ENCODE peak calls at places on chromosome 15, in ten cellular contexts. A, C, R, D, P, M, Y, X, L and F are unnamed samples.

GRCh38 chr15:92079047-92079446 is 225.5 kb downstream of the SLCO3A1 start:
- DNase-seq in M (no peak), Y (no peak), X (no peak), P (no peak), A (no peak), L (no peak), C (no peak), D (no peak), R (no peak), F (no peak)

GRCh38 chr15:45604321-45604720 is 17.1 kb downstream of the BLOC1S6 start:
- DNase-seq in L (no peak), C (no peak), R (no peak), M (no peak), Y (no peak), P (no peak), X (no peak), D (no peak), A (no peak), F (no peak)

GRCh38 chr15:32659340-32659831 is 17.9 kb downstream of the SCG5 start:
- DNase-seq in L (no peak), C (peak; percentile 75), P (no peak), M (peak; percentile 56), X (peak; percentile 68), Y (peak; percentile 75), D (no peak), A (no peak), R (peak; percentile 41), F (no peak)

GRCh38 chr15:83767786-83768185 is 113.9 kb downstream of the ADAMTSL3 start:
- DNase-seq in M (no peak), R (no peak), D (no peak), A (no peak), P (no peak), Y (no peak), L (no peak), C (peak; percentile 83), X (no peak), F (no peak)

GRCh38 chr15:62962101-62962995 is 80.2 kb upstream of the TPM1 start:
- DNase-seq in A (no peak), P (no peak), R (no peak), L (no peak), D (no peak), C (no peak), M (no peak), X (no peak), Y (no peak), F (no peak)

GRCh38 chr15:75648156-75649000 is 666 bp downstream of the SNX33 start:
- DNase-seq in X (peak; percentile 31), Y (no peak), C (peak; percentile 16), L (no peak), D (peak; percentile 68), M (peak; percentile 78), P (peak; percentile 59), A (peak; percentile 53), R (peak; percentile 55), F (peak; percentile 51)

GRCh38 chr15:91516866-91517265 is 336.6 kb upstream of the SLCO3A1 start:
- DNase-seq in P (no peak), X (no peak), R (no peak), Y (no peak), D (no peak), L (no peak), A (no peak), C (no peak), M (no peak), F (no peak)

GRCh38 chr15:59388670-59389069 is 16.0 kb upstream of the MYO1E start:
- DNase-seq in M (no peak), Y (peak; percentile 11), L (no peak), X (no peak), P (no peak), D (peak; percentile 37), A (no peak), C (no peak), R (no peak), F (no peak)

GRCh38 chr15:90860450-90860849 is 7.9 kb upstream of the FURIN start:
- DNase-seq in L (no peak), M (no peak), X (peak; percentile 77), P (no peak), R (no peak), D (no peak), A (peak; percentile 54), C (no peak), Y (no peak), F (no peak)

GRCh38 chr15:100049936-100050876 is 291.6 kb downstream of the ADAMTS17 start:
- DNase-seq in M (no peak), X (no peak), C (no peak), Y (no peak), D (no peak), R (no peak), L (no peak), A (no peak), P (no peak), F (no peak)

GRCh38 chr15:58490405-58491150 is 58.8 kb downstream of the LIPC start:
- DNase-seq in M (no peak), A (no peak), P (no peak), Y (no peak), D (peak; percentile 21), C (no peak), L (no peak), X (no peak), R (no peak), F (no peak)

GRCh38 chr15:77032647-77033416 is 37.9 kb downstream of the PSTPIP1 start:
- DNase-seq in M (peak; percentile 40), P (no peak), L (no peak), D (peak; percentile 11), Y (no peak), X (no peak), R (no peak), C (no peak), A (no peak), F (no peak)

GRCh38 chr15:98729446-98730042 is 81.2 kb downstream of the IGF1R start:
- DNase-seq in A (peak; percentile 46), M (no peak), X (no peak), D (no peak), P (peak; percentile 68), C (no peak), Y (peak; percentile 44), L (no peak), R (no peak), F (no peak)

GRCh38 chr15:98725874-98726273 is 77.5 kb downstream of the IGF1R start:
- DNase-seq in Y (no peak), C (no peak), L (no peak), M (no peak), A (no peak), D (no peak), X (no peak), R (no peak), P (no peak), F (no peak)

GRCh38 chr15:98728811-98729160 is 80.4 kb downstream of the IGF1R start:
- DNase-seq in Y (no peak), X (no peak), C (no peak), P (no peak), L (no peak), A (no peak), R (no peak), M (no peak), D (no peak), F (no peak)

GRCh38 chr15:98728107-98728810 is 79.9 kb downstream of the IGF1R start:
- DNase-seq in C (no peak), A (no peak), X (no peak), M (no peak), Y (no peak), L (no peak), R (no peak), P (no peak), D (no peak), F (no peak)

DNA sequence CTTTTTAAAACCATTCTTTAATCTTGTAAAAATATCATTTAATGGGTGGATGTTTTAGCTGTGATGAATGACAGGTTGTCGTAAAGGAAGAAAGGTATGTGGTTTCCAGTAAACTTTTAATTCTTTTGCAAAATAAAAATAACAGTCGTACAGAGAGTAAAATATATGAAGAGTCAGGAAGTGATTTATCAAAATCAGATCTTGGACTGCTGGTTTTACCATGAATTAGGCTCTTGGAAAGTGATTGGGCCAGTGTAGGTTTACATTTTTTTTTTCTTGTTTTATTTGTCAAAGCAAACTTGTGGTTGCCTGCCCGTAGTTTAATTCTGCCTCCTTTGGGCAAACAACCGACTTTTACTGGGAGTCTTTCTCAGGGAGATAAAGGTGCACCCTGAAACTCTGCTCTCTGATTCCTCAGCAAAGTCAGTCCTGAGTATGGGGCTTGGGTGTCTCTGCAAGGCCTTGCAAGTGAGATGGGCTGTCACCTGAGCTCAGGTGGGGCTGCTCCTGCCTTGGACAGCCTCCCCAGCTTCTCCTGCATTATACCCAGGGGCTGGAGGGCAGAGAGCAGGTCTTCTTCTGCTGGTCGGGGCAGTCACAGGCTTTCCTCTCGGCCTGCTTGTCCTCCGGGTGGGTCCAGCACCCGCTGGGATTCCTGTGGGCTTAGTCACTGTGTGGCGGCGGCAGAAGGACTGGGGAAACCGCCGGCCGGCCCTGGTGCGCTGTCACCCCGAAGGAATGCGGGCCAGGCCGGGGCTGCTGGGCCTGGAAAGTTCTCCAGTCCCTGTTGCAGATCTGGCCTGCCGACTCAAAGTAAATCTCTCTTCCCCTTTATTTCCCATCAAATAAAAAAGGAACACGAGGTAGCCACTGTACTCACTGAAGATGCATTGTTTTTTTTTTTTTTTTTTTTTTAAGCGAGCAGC is 79.0 kb downstream of the IGF1R start:
- DNase-seq in R (peak; percentile 89), X (peak; percentile 87), M (peak; percentile 93), P (peak; percentile 85), A (peak; percentile 81), C (peak; percentile 93), D (peak; percentile 89), Y (peak; percentile 92), L (no peak), F (peak; percentile 87)
- H3K4me1 ChIP-seq in R (no peaks in the 10 kb centered on the region), X (peaks cover 26% of the 10 kb centered on the region), M (peaks cover 54% of the 10 kb centered on the region), P (peaks cover 44% of the 10 kb centered on the region), A (peaks cover 56% of the 10 kb centered on the region), C (peaks cover 42% of the 10 kb centered on the region), D (peaks cover 8% of the 10 kb centered on the region), Y (peaks cover 35% of the 10 kb centered on the region), L (peaks cover 19% of the 10 kb centered on the region), F (peaks cover 29% of the 10 kb centered on the region)

DNA sequence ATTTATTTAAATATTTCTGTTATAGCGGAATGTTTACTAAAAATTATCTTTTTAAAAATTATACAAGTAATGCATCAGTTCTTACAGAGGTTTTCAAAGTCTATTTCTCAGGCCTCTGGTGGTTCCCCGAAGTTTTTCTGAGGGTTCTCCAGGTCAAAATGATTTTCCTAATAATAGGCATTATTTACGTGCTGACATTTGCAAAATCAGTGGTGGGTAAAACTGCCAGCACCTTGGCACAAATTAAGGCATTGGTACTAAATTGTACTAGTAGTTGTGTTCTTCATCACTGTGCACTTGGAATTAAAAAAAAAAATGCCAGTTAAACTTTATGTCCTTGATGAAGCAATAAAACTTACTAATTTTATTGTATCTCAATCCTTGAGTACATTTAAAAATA is 9.5 kb downstream of the PIAS1 start:
- DNase-seq in D (no peak), C (no peak), R (no peak), A (no peak), P (no peak), L (no peak), M (no peak), Y (no peak), X (no peak), F (no peak)
- H3K4me1 ChIP-seq in D (no peaks in the 10 kb centered on the region), C (no peaks in the 10 kb centered on the region), R (no peaks in the 10 kb centered on the region), A (peaks cover 23% of the 10 kb centered on the region), P (peaks cover 20% of the 10 kb centered on the region), L (peaks cover 38% of the 10 kb centered on the region), M (peaks cover 24% of the 10 kb centered on the region), Y (no peaks in the 10 kb centered on the region), X (no peaks in the 10 kb centered on the region), F (peaks cover 1% of the 10 kb centered on the region)

GRCh38 chr15:68581725-68582124 is 2.9 kb downstream of the CORO2B start:
- DNase-seq in X (no peak), P (no peak), D (no peak), A (no peak), L (no peak), R (no peak), Y (no peak), C (no peak), M (no peak), F (no peak)
- H3K4me1 ChIP-seq in X (no peaks in the 10 kb centered on the region), P (no peaks in the 10 kb centered on the region), D (peaks cover 13% of the 10 kb centered on the region), A (no peaks in the 10 kb centered on the region), L (peaks cover 10% of the 10 kb centered on the region), R (no peaks in the 10 kb centered on the region), Y (peaks cover 22% of the 10 kb centered on the region), C (peaks cover 50% of the 10 kb centered on the region), M (peaks cover 16% of the 10 kb centered on the region), F (no peaks in the 10 kb centered on the region)

GRCh38 chr15:39066677-39067076 is 502.1 kb upstream of the RASGRP1 start:
- DNase-seq in C (no peak), X (no peak), L (no peak), Y (no peak), R (no peak), A (no peak), P (no peak), D (no peak), M (no peak), F (no peak)
- H3K4me1 ChIP-seq in C (no peaks in the 10 kb centered on the region), X (no peaks in the 10 kb centered on the region), L (no peaks in the 10 kb centered on the region), Y (peaks cover 13% of the 10 kb centered on the region), R (no peaks in the 10 kb centered on the region), A (no peaks in the 10 kb centered on the region), P (peaks cover 10% of the 10 kb centered on the region), D (no peaks in the 10 kb centered on the region), M (no peaks in the 10 kb centered on the region), F (no peaks in the 10 kb centered on the region)